ENCODE peak calls at places on chromosomes 3 and 15, in eight cellular contexts. R, Y, S, F, Z, N, P and M are unnamed samples.

GRCh38 chr3:4222574-4222973 is 80.6 kb upstream of the SETMAR start:
- DNase-seq in R (no peak), Y (no peak), S (no peak), F (no peak), Z (no peak), N (no peak), P (no peak), M (no peak)

GRCh38 chr15:31267161-31268107 is 59.2 kb upstream of the KLF13 start:
- DNase-seq in R (no peak), Y (peak; percentile 8), S (no peak), F (peak; percentile 25), Z (no peak), N (no peak), P (peak; percentile 48), M (no peak)

GRCh38 chr15:53586815-53587214 is 172.6 kb downstream of the WDR72 start:
- DNase-seq in R (peak; percentile 34), Y (peak; percentile 73), S (peak; percentile 5), F (no peak), Z (peak; percentile 52), N (peak; percentile 60), P (no peak), M (peak; percentile 39)

GRCh38 chr3:100710355-100711198 is 1.3 kb downstream of the TFG start:
- DNase-seq in R (peak; percentile 70), Y (peak; percentile 77), S (peak; percentile 75), F (no peak), Z (peak; percentile 15), N (peak; percentile 70), P (no peak), M (no peak)

GRCh38 chr15:25787381-25787780 is 75.7 kb downstream of the ATP10A start:
- DNase-seq in R (no peak), Y (no peak), S (peak; percentile 44), F (no peak), Z (no peak), N (no peak), P (peak; percentile 27), M (no peak)

GRCh38 chr3:129470861-129471260 is 30.8 kb downstream of the IFT122 start:
- DNase-seq in R (no peak), Y (no peak), S (no peak), F (no peak), Z (no peak), N (no peak), P (no peak), M (no peak)

GRCh38 chr15:101654191-101654590 is 2.0 kb upstream of the TM2D3 start:
- DNase-seq in R (no peak), Y (no peak), S (no peak), F (no peak), Z (no peak), N (no peak), P (no peak), M (no peak)

GRCh38 chr3:38110314-38111050 is 26.4 kb downstream of the ACAA1 start:
- DNase-seq in R (no peak), Y (no peak), S (no peak), F (no peak), Z (no peak), N (no peak), P (no peak), M (no peak)

GRCh38 chr3:16439848-16440708 is 73.4 kb downstream of the RFTN1 start:
- DNase-seq in R (no peak), Y (no peak), S (no peak), F (no peak), Z (no peak), N (no peak), P (no peak), M (no peak)

GRCh38 chr3:194070634-194071409 is 65.1 kb upstream of the HES1 start:
- DNase-seq in R (peak; percentile 97), Y (peak; percentile 78), S (peak; percentile 85), F (peak; percentile 86), Z (peak; percentile 53), N (peak; percentile 93), P (peak; percentile 97), M (peak; percentile 63)

GRCh38 chr3:186839874-186840641 is 2.5 kb upstream of the ADIPOQ start:
- DNase-seq in R (peak; percentile 40), Y (no peak), S (peak; percentile 36), F (no peak), Z (no peak), N (no peak), P (peak; percentile 81), M (no peak)

GRCh38 chr3:170128259-170128976 is 53.1 kb downstream of the PHC3 start:
- DNase-seq in R (no peak), Y (peak; percentile 48), S (no peak), F (no peak), Z (no peak), N (no peak), P (no peak), M (no peak)

GRCh38 chr3:134601539-134602439 is 49.0 kb downstream of the KY start:
- DNase-seq in R (peak; percentile 47), Y (no peak), S (peak; percentile 21), F (no peak), Z (peak; percentile 72), N (peak; percentile 76), P (peak; percentile 67), M (peak; percentile 62)

GRCh38 chr3:11328196-11328945 is 56.2 kb downstream of the ATG7 start:
- DNase-seq in R (no peak), Y (no peak), S (no peak), F (no peak), Z (no peak), N (no peak), P (no peak), M (no peak)

GRCh38 chr3:155352900-155353490 is 59.5 kb upstream of the STRIT1 start:
- DNase-seq in R (peak; percentile 55), Y (no peak), S (peak; percentile 56), F (no peak), Z (no peak), N (peak; percentile 28), P (no peak), M (no peak)

GRCh38 chr3:42556089-42556632 is 25.6 kb downstream of the SEC22C start:
- DNase-seq in R (no peak), Y (no peak), S (no peak), F (no peak), Z (no peak), N (no peak), P (no peak), M (no peak)

GRCh38 chr3:78633626-78634025 is 1134.2 kb downstream of the ROBO1 start:
- DNase-seq in R (peak; percentile 3), Y (no peak), S (peak; percentile 31), F (no peak), Z (no peak), N (no peak), P (no peak), M (no peak)

GRCh38 chr15:59160880-59161593 is 45.6 kb upstream of the LDHAL6B start:
- DNase-seq in R (no peak), Y (no peak), S (no peak), F (no peak), Z (peak; percentile 8), N (peak; percentile 43), P (no peak), M (no peak)

GRCh38 chr15:41507820-41508290 is 5.8 kb downstream of the LTK start:
- DNase-seq in R (no peak), Y (peak; percentile 86), S (no peak), F (no peak), Z (no peak), N (no peak), P (no peak), M (no peak)

GRCh38 chr3:35028157-35028556 is 611.2 kb upstream of the ARPP21 start:
- DNase-seq in R (no peak), Y (no peak), S (no peak), F (no peak), Z (no peak), N (no peak), P (no peak), M (no peak)

GRCh38 chr3:13600950-13601691 is 52.2 kb downstream of the FBLN2 start:
- DNase-seq in R (peak; percentile 48), Y (no peak), S (peak; percentile 30), F (no peak), Z (no peak), N (peak; percentile 27), P (no peak), M (no peak)

GRCh38 chr3:2476996-2477395 is 378.3 kb downstream of the CNTN4 start:
- DNase-seq in R (no peak), Y (no peak), S (no peak), F (no peak), Z (no peak), N (no peak), P (no peak), M (no peak)

GRCh38 chr3:125606291-125606690 is 11.0 kb upstream of the OSBPL11 start:
- DNase-seq in R (no peak), Y (no peak), S (no peak), F (no peak), Z (no peak), N (no peak), P (no peak), M (no peak)

GRCh38 chr3:125608419-125608818 is 13.1 kb upstream of the OSBPL11 start:
- DNase-seq in R (no peak), Y (no peak), S (no peak), F (no peak), Z (no peak), N (no peak), P (no peak), M (no peak)

GRCh38 chr3:125605771-125606170 is 10.5 kb upstream of the OSBPL11 start:
- DNase-seq in R (no peak), Y (no peak), S (no peak), F (no peak), Z (no peak), N (no peak), P (no peak), M (no peak)

GRCh38 chr3:125602752-125603649 is 7.7 kb upstream of the OSBPL11 start:
- DNase-seq in R (peak; percentile 54), Y (no peak), S (peak; percentile 68), F (no peak), Z (peak; percentile 20), N (peak; percentile 17), P (no peak), M (no peak)
- TF ChIP-seq CTCF in R (no peak), Y (no peak), S (peak; percentile 19), F (no peak), Z (peak; percentile 54), N (peak; percentile 20), P (no peak), M (peak; percentile 16)

GRCh38 chr15:88805031-88805780 is 2.0 kb downstream of the ACAN start:
- DNase-seq in R (no peak), Y (no peak), S (no peak), F (no peak), Z (no peak), N (no peak), P (no peak), M (no peak)
- TF ChIP-seq CTCF in R (no peak), Y (no peak), S (no peak), F (no peak), Z (no peak), N (no peak), P (no peak), M (no peak)

GRCh38 chr3:168847293-168847883 is 751.7 kb upstream of the GOLIM4 start:
- DNase-seq in R (peak; percentile 66), Y (no peak), S (peak; percentile 50), F (no peak), Z (peak; percentile 16), N (peak; percentile 55), P (no peak), M (no peak)
- TF ChIP-seq CTCF in R (peak; percentile 48), Y (peak; percentile 56), S (peak; percentile 55), F (peak; percentile 21), Z (peak; percentile 87), N (peak; percentile 51), P (peak; percentile 63), M (peak; percentile 78)

DNA sequence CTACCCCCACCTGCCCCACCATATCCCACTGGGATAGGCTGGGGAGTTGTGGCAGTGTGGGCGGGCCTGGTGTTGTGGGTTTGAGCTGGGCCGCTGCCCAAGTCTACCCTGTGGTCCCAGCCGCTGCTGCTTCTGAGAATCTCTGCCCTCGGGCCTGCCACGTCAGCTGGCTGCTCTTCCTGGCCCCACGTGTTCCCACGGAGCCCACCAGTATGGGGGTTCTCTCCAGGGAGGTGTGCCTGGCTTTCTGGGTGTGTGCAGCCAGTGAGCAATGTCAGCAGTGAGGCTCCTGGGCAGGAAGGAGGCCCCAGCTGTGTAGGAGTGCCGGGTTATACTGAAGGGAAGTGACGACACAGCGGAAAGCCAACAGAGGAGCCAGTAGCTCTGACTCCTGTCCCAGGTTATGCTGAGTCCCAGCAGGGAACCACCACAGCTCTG is 10.5 kb downstream of the GNAI2 start:
- DNase-seq in R (peak; percentile 98), Y (peak; percentile 55), S (peak; percentile 96), F (peak; percentile 66), Z (no peak), N (no peak), P (peak; percentile 85), M (no peak)
- TF ChIP-seq CTCF in R (no peak), Y (peak; percentile 3), S (no peak), F (peak; percentile 70), Z (peak; percentile 8), N (no peak), P (no peak), M (peak; percentile 5)